ENCODE peak calls at places on chromosomes 1 and 21, in eight cellular contexts. S is NCI-H446 treated with DMSO at 0.1 percent for 48 hours; H is OCI-LY7; R is left cardiac atrium; X is breast epithelium; E is tibial artery; C is ovary; Y is stimulated activated CD4-positive, alpha-beta T cell treated with anti-CD3 and anti-CD28 coated beads, Interleukin-2, amount 100 ng/mL, for 24 hours. W is an unnamed sample.

GRCh38 chr1:28718166-28718565 is 18.6 kb upstream of the YTHDF2 start:
- DNase-seq in X (no peak), E (no peak), Y (no peak), H (no peak), S (no peak), C (no peak), R (no peak), W (no peak)

GRCh38 chr1:205243355-205244191 is 15.8 kb downstream of the TMCC2 start:
- DNase-seq in X (no peak), Y (no peak), H (no peak), E (peak), C (no peak), S (no peak), R (no peak), W (no peak)

GRCh38 chr1:19476440-19477190 is 8.7 kb downstream of the CAPZB start:
- DNase-seq in C (no peak), S (no peak), X (no peak), R (peak), H (peak), E (no peak), Y (no peak), W (no peak)

GRCh38 chr21:39681257-39681656 is 63.7 kb upstream of the IGSF5 start:
- DNase-seq in E (no peak), Y (no peak), H (no peak), R (no peak), C (no peak), X (no peak), S (no peak), W (no peak)

GRCh38 chr1:156910309-156910782 is 10.1 kb upstream of the LRRC71 start:
- DNase-seq in C (no peak), S (no peak), X (no peak), R (peak), Y (peak), H (peak), E (no peak), W (no peak)

GRCh38 chr1:68409426-68409825 is 40.3 kb downstream of the RPE65 start:
- DNase-seq in Y (no peak), R (no peak), H (no peak), S (no peak), X (no peak), C (no peak), E (no peak), W (no peak)

GRCh38 chr1:152001631-152002584 is 8.2 kb upstream of the S100A10 start:
- DNase-seq in X (peak), Y (peak), C (peak), E (peak), R (peak), S (no peak), H (peak), W (peak)

GRCh38 chr1:6762060-6762459 is 23.2 kb upstream of the CAMTA1 start:
- DNase-seq in S (no peak), C (no peak), X (no peak), R (no peak), Y (no peak), E (no peak), H (no peak), W (no peak)

GRCh38 chr1:160576866-160577265 is 2.4 kb downstream of the CD84 start:
- DNase-seq in E (no peak), H (no peak), C (no peak), S (no peak), R (no peak), Y (no peak), X (no peak), W (no peak)

GRCh38 chr21:29145837-29146453 is 15.5 kb downstream of the MAP3K7CL start:
- DNase-seq in E (no peak), R (no peak), X (peak), Y (no peak), C (no peak), S (peak), H (no peak), W (no peak)

GRCh38 chr1:163161841-163162240 is 40.9 kb downstream of the RGS5 start:
- DNase-seq in H (no peak), X (no peak), E (no peak), C (no peak), R (no peak), Y (no peak), S (no peak), W (no peak)

GRCh38 chr1:162987866-162988265 is 81.3 kb upstream of the RGS4 start:
- DNase-seq in S (no peak), E (no peak), C (no peak), X (no peak), Y (no peak), R (no peak), H (no peak), W (no peak)

GRCh38 chr1:156076609-156077429 is 5.4 kb downstream of the MEX3A start:
- DNase-seq in R (peak), C (peak), H (peak), Y (no peak), E (no peak), S (no peak), X (peak), W (no peak)

GRCh38 chr1:156458181-156458503 is 42.4 kb downstream of the MEF2D start:
- DNase-seq in Y (no peak), E (peak), X (no peak), R (no peak), S (no peak), C (no peak), H (no peak), W (no peak)

GRCh38 chr1:63883494-63884235 is 109.8 kb downstream of the ROR1 start:
- DNase-seq in Y (no peak), H (no peak), R (no peak), X (no peak), S (peak), E (no peak), C (no peak), W (no peak)

GRCh38 chr1:116871772-116872146 is 38.0 kb upstream of the PTGFRN start:
- DNase-seq in S (no peak), R (no peak), H (no peak), E (no peak), C (no peak), Y (no peak), X (no peak), W (no peak)

GRCh38 chr1:2939041-2939552 is 82.2 kb upstream of the ACTRT2 start:
- DNase-seq in C (no peak), H (no peak), Y (no peak), E (no peak), R (no peak), X (no peak), S (no peak), W (peak)

GRCh38 chr1:230943048-230943593 is 35.5 kb downstream of the TTC13 start:
- DNase-seq in X (no peak), R (no peak), Y (no peak), S (no peak), H (no peak), E (no peak), C (no peak), W (no peak)

GRCh38 chr1:10727703-10728348 is 68.6 kb downstream of the CASZ1 start:
- DNase-seq in S (peak), Y (no peak), E (no peak), C (no peak), R (no peak), H (no peak), X (no peak), W (no peak)

GRCh38 chr1:22930235-22930912 is 42.3 kb downstream of the LACTBL1 start:
- DNase-seq in X (no peak), R (peak), Y (peak), E (peak), C (peak), H (peak), S (no peak), W (peak)

GRCh38 chr1:227330709-227331108 is 12.4 kb upstream of the CDC42BPA start:
- DNase-seq in X (no peak), S (no peak), E (no peak), R (no peak), Y (no peak), H (no peak), C (no peak), W (no peak)

GRCh38 chr1:29425656-29426055 is 189.3 kb downstream of the PTPRU start:
- DNase-seq in C (no peak), E (no peak), R (no peak), X (no peak), S (no peak), H (no peak), Y (no peak), W (peak)

GRCh38 chr1:85289207-85289847 is 12.9 kb upstream of the BCL10 start:
- DNase-seq in S (no peak), C (no peak), E (no peak), X (no peak), H (no peak), R (no peak), Y (peak), W (peak)

GRCh38 chr1:41758904-41759548 is 159.7 kb downstream of the HIVEP3 start:
- DNase-seq in S (no peak), H (no peak), R (no peak), Y (no peak), X (no peak), C (no peak), E (no peak), W (no peak)

GRCh38 chr1:42657981-42658879 is at the start of gene PPIH:
- DNase-seq in E (peak), R (peak), S (peak), H (peak), C (peak), Y (peak), X (peak), W (peak)

GRCh38 chr1:28156821-28157220 is 19.7 kb downstream of the PTAFR start:
- DNase-seq in R (no peak), S (no peak), X (no peak), H (no peak), C (no peak), Y (no peak), E (no peak), W (no peak)

GRCh38 chr1:243474906-243475305 is 219.1 kb downstream of the SDCCAG8 start:
- DNase-seq in S (no peak), X (no peak), C (no peak), E (no peak), R (no peak), Y (no peak), H (no peak), W (no peak)

GRCh38 chr1:40034869-40035268 is 5.7 kb upstream of the CAP1 start:
- DNase-seq in S (no peak), C (no peak), E (no peak), Y (no peak), H (peak), R (no peak), X (no peak), W (no peak)

GRCh38 chr1:39250460-39251240 is 46.2 kb downstream of the MACF1 start:
- DNase-seq in X (no peak), R (no peak), S (peak), E (no peak), C (no peak), H (no peak), Y (no peak), W (no peak)

GRCh38 chr1:202241376-202242079 is 47.9 kb downstream of the LGR6 start:
- DNase-seq in Y (no peak), X (peak), H (no peak), R (no peak), S (no peak), C (no peak), E (peak), W (peak)

GRCh38 chr1:118147542-118147941 is 37.5 kb downstream of the SPAG17 start:
- DNase-seq in C (no peak), R (no peak), E (no peak), S (no peak), H (no peak), X (no peak), Y (no peak), W (no peak)

GRCh38 chr1:53328490-53329182 is 766 bp upstream of the LRP8 start:
- DNase-seq in H (peak), C (no peak), E (peak), S (no peak), Y (no peak), X (no peak), R (no peak), W (peak)

GRCh38 chr1:117580882-117581281 is 25.0 kb upstream of the TENT5C start:
- DNase-seq in Y (no peak), C (no peak), X (no peak), R (no peak), H (no peak), S (no peak), E (no peak), W (no peak)

GRCh38 chr1:182723195-182723594 is 38.8 kb upstream of the RGS8 start:
- DNase-seq in S (no peak), C (no peak), R (peak), Y (no peak), E (peak), X (no peak), H (no peak), W (no peak)

GRCh38 chr1:201648066-201648910 is 109.4 kb downstream of the NAV1 start:
- DNase-seq in S (no peak), E (peak), R (peak), X (no peak), C (peak), H (no peak), Y (no peak), W (no peak)

GRCh38 chr1:46086581-46086980 is 45.8 kb downstream of the PIK3R3 start:
- DNase-seq in X (no peak), C (no peak), H (no peak), E (no peak), R (no peak), S (no peak), Y (no peak), W (no peak)

GRCh38 chr1:179583869-179584268 is 7.8 kb upstream of the TDRD5 start:
- DNase-seq in R (no peak), C (no peak), H (no peak), X (no peak), Y (no peak), S (no peak), E (no peak), W (no peak)

GRCh38 chr1:24193046-24193445 is 6.0 kb upstream of the IFNLR1 start:
- DNase-seq in E (no peak), H (no peak), Y (no peak), R (no peak), X (no peak), C (no peak), S (no peak), W (no peak)

W was measured in RWPE2.